ENCODE peak calls at places on chromosomes 6 and 20, in seven cellular contexts. F is cardiac muscle cell, L is GM06990, R is mesothelial cell of epicardium, S is OCI-LY7, X is hepatocyte, K is pancreas. Q is an unnamed sample.

GRCh38 chr6:14401181-14401745 is 283.7 kb downstream of the CD83 start:
- DNase-seq in F (peak; percentile 8), L (no peak), R (no peak), S (no peak), X (no peak), K (no peak), Q (no peak)

GRCh38 chr6:107618672-107619071 is 128.8 kb downstream of the SOBP start:
- DNase-seq in F (no peak), L (peak; percentile 75), R (no peak), S (peak; percentile 96), X (no peak), K (no peak), Q (no peak)

GRCh38 chr6:130681028-130681427 is 146.2 kb upstream of the SMLR1 start:
- DNase-seq in F (peak; percentile 73), L (no peak), R (no peak), S (no peak), X (no peak), K (no peak), Q (no peak)

GRCh38 chr6:82785206-82785605 is 280.4 kb downstream of the UBE3D start:
- DNase-seq in F (no peak), L (no peak), R (no peak), S (no peak), X (no peak), K (no peak), Q (no peak)

GRCh38 chr20:60105404-60105803 is 147.2 kb downstream of the CDH26 start:
- DNase-seq in F (no peak), L (no peak), R (no peak), S (no peak), X (no peak), K (no peak), Q (no peak)

GRCh38 chr20:653110-653589 is at the start of gene SRXN1:
- DNase-seq in F (peak; percentile 96), L (peak; percentile 92), R (peak; percentile 81), S (peak; percentile 95), X (peak; percentile 96), K (peak; percentile 96), Q (peak; percentile 91)

GRCh38 chr6:87772597-87773530 is 70.8 kb upstream of the AKIRIN2 start:
- DNase-seq in F (peak; percentile 11), L (no peak), R (no peak), S (no peak), X (peak; percentile 39), K (no peak), Q (no peak)

GRCh38 chr6:47700051-47700450 is 1.7 kb downstream of the ADGRF4 start:
- DNase-seq in F (peak; percentile 81), L (no peak), R (no peak), S (no peak), X (peak; percentile 67), K (no peak), Q (no peak)

GRCh38 chr6:147213772-147214171 is 9.6 kb downstream of the STXBP5 start:
- DNase-seq in F (no peak), L (no peak), R (no peak), S (no peak), X (no peak), K (no peak), Q (no peak)

GRCh38 chr6:99334526-99335127 is 14.8 kb downstream of the FAXC start:
- DNase-seq in F (peak; percentile 67), L (peak; percentile 45), R (no peak), S (peak; percentile 33), X (peak; percentile 59), K (no peak), Q (no peak)

GRCh38 chr6:2581611-2582010 is 169.1 kb downstream of the MYLK4 start:
- DNase-seq in F (no peak), L (no peak), R (no peak), S (no peak), X (no peak), K (no peak), Q (no peak)

GRCh38 chr6:137795510-137795909 is 71.5 kb upstream of the TNFAIP3 start:
- DNase-seq in F (no peak), L (no peak), R (no peak), S (no peak), X (no peak), K (no peak), Q (no peak)

GRCh38 chr6:101397199-101397598 is 3.7 kb downstream of the GRIK2 start:
- DNase-seq in F (peak; percentile 33), L (no peak), R (no peak), S (peak; percentile 2), X (no peak), K (no peak), Q (no peak)

GRCh38 chr6:85077098-85077497 is 312.7 kb upstream of the TBX18 start:
- DNase-seq in F (no peak), L (no peak), R (no peak), S (no peak), X (no peak), K (no peak), Q (no peak)

GRCh38 chr6:169212436-169212835 is 41.2 kb downstream of the THBS2 start:
- DNase-seq in F (peak; percentile 48), L (no peak), R (no peak), S (no peak), X (no peak), K (no peak), Q (no peak)

GRCh38 chr6:24933868-24934401 is 1.8 kb downstream of the RIPOR2 start:
- DNase-seq in F (peak; percentile 34), L (no peak), R (no peak), S (peak; percentile 80), X (peak; percentile 51), K (no peak), Q (peak; percentile 15)
- TF ChIP-seq CTCF in F (peak; percentile 41), L (peak; percentile 90), R (no peak), S (peak; percentile 100), X (peak; percentile 50), K (peak; percentile 31), Q (peak; percentile 48)

GRCh38 chr6:148697895-148698440 is 48.9 kb upstream of the UST start:
- DNase-seq in F (no peak), L (no peak), R (no peak), S (no peak), X (no peak), K (peak; percentile 63), Q (no peak)

GRCh38 chr6:148700047-148700712 is 46.6 kb upstream of the UST start:
- DNase-seq in F (peak; percentile 55), L (no peak), R (no peak), S (no peak), X (no peak), K (no peak), Q (no peak)

GRCh38 chr6:148701393-148701774 is 45.4 kb upstream of the UST start:
- DNase-seq in F (no peak), L (no peak), R (no peak), S (no peak), X (no peak), K (no peak), Q (no peak)

GRCh38 chr6:148698671-148699180 is 48.1 kb upstream of the UST start:
- DNase-seq in F (no peak), L (no peak), R (no peak), S (no peak), X (no peak), K (peak; percentile 55), Q (no peak)

DNA sequence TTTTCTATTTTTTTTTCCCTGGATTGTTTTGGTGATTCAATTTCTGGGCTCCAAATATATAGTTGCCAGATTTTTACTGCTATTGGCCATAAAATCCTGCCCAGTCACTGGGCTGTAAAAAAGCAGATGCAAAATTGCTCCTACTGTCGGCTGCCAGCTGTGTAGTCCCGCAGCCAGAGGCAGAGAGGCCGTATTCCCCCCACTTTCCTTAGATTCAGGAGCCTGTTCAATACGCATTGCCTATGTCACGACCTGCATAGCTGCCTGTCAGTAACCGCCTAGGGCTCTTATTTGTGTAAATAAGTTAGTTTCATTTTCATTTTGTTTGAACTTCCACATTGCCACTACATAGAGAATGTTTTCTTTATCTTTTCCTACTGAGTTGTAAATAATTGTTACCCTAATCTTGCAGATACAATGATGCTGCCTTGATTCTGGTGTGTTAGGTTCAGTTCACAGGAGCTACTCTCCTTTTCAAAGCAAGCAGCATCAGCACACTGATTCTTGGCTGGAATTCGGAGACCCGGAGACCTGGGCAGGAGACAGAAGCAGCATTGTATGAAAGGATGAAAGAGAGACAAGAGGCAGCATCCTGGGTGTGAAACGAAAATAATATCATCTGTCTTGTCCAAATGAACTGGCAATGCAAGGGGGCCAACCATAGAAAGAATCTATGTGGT is 46.0 kb upstream of the UST start:
- DNase-seq in F (peak; percentile 64), L (no peak), R (no peak), S (no peak), X (peak; percentile 14), K (no peak), Q (peak; percentile 14)
- TF ChIP-seq CTCF in F (no peak), L (no peak), R (no peak), S (no peak), X (no peak), K (no peak), Q (no peak)

GRCh38 chr6:6131492-6132109 is 124.9 kb upstream of the NRN1 start:
- DNase-seq in F (no peak), L (peak; percentile 3), R (no peak), S (peak; percentile 47), X (peak; percentile 29), K (no peak), Q (peak; percentile 10)
- TF ChIP-seq CTCF in F (no peak), L (peak; percentile 72), R (peak; percentile 41), S (peak; percentile 80), X (peak; percentile 29), K (peak; percentile 16), Q (peak; percentile 55)

GRCh38 chr6:41367700-41368099 is 32.3 kb downstream of the NCR2 start:
- DNase-seq in F (peak; percentile 67), L (no peak), R (peak; percentile 81), S (peak; percentile 18), X (peak; percentile 87), K (no peak), Q (peak; percentile 80)
- TF ChIP-seq CTCF in F (peak; percentile 76), L (peak; percentile 59), R (peak; percentile 68), S (peak; percentile 66), X (peak; percentile 81), K (peak; percentile 13), Q (peak; percentile 76)

GRCh38 chr20:57501461-57502330 is 23.2 kb downstream of the CTCFL start:
- DNase-seq in F (peak; percentile 5), L (no peak), R (peak; percentile 51), S (no peak), X (no peak), K (no peak), Q (no peak)
- TF ChIP-seq CTCF in F (no peak), L (no peak), R (no peak), S (no peak), X (no peak), K (no peak), Q (no peak)

Q was measured in nephron progenitor cell.